ENCODE peak calls at places on chromosomes 7 and 10, in five cellular contexts. One of them, this sample, is unnamed.

GRCh38 chr10:10975647-10976046 is 42.0 kb upstream of the CELF2 start:
- DNase-seq in K562: no peak
- DNase-seq in SK-N-SH: no peak
- DNase-seq in H1: no peak
- DNase-seq in GM12878: no peak
- DNase-seq in this sample: no peak

GRCh38 chr7:151844080-151844827 is 32.7 kb downstream of the PRKAG2 start:
- DNase-seq in K562: no peak
- DNase-seq in SK-N-SH: no peak
- DNase-seq in H1: no peak
- DNase-seq in GM12878: no peak
- DNase-seq in this sample: no peak

GRCh38 chr7:110975476-110975875 is 115.5 kb upstream of the LRRN3 start:
- DNase-seq in K562: no peak
- DNase-seq in SK-N-SH: no peak
- DNase-seq in H1: no peak
- DNase-seq in GM12878: no peak
- DNase-seq in this sample: no peak

GRCh38 chr10:119651514-119652327 is 541 bp downstream of the BAG3 start:
- DNase-seq in K562: peak; percentile 27
- DNase-seq in SK-N-SH: no peak
- DNase-seq in H1: no peak
- DNase-seq in GM12878: no peak
- DNase-seq in this sample: no peak

GRCh38 chr10:4981722-4982471 is 18.7 kb downstream of the AKR1C1 start:
- DNase-seq in K562: peak; percentile 65
- DNase-seq in SK-N-SH: peak; percentile 12
- DNase-seq in H1: peak; percentile 19
- DNase-seq in GM12878: no peak
- DNase-seq in this sample: no peak

GRCh38 chr10:99708428-99709010 is 23.4 kb downstream of the COX15 start:
- DNase-seq in K562: peak; percentile 40
- DNase-seq in SK-N-SH: no peak
- DNase-seq in H1: no peak
- DNase-seq in GM12878: no peak
- DNase-seq in this sample: no peak

GRCh38 chr7:3027455-3027854 is 16.2 kb downstream of the CARD11 start:
- DNase-seq in K562: no peak
- DNase-seq in SK-N-SH: no peak
- DNase-seq in H1: no peak
- DNase-seq in GM12878: no peak
- DNase-seq in this sample: no peak

GRCh38 chr7:45874408-45875131 is 1.7 kb upstream of the CCDC201 start:
- DNase-seq in K562: no peak
- DNase-seq in SK-N-SH: no peak
- DNase-seq in H1: no peak
- DNase-seq in GM12878: no peak
- DNase-seq in this sample: no peak

GRCh38 chr10:72229261-72230251 is 13.5 kb upstream of the ASCC1 start:
- DNase-seq in K562: no peak
- DNase-seq in SK-N-SH: no peak
- DNase-seq in H1: no peak
- DNase-seq in GM12878: no peak
- DNase-seq in this sample: no peak

GRCh38 chr10:3659518-3659917 is 125.5 kb downstream of the KLF6 start:
- DNase-seq in K562: no peak
- DNase-seq in SK-N-SH: no peak
- DNase-seq in H1: no peak
- DNase-seq in GM12878: no peak
- DNase-seq in this sample: no peak

GRCh38 chr7:31114593-31115343 is 62.7 kb downstream of the ADCYAP1R1 start:
- DNase-seq in K562: no peak
- DNase-seq in SK-N-SH: no peak
- DNase-seq in H1: no peak
- DNase-seq in GM12878: no peak
- DNase-seq in this sample: no peak

GRCh38 chr7:20241491-20242261 is 24.5 kb upstream of the MACC1 start:
- DNase-seq in K562: no peak
- DNase-seq in SK-N-SH: no peak
- DNase-seq in H1: no peak
- DNase-seq in GM12878: peak; percentile 68
- DNase-seq in this sample: no peak

GRCh38 chr10:115948415-115948814 is 324.6 kb downstream of the GFRA1 start:
- DNase-seq in K562: no peak
- DNase-seq in SK-N-SH: no peak
- DNase-seq in H1: no peak
- DNase-seq in GM12878: no peak
- DNase-seq in this sample: no peak

GRCh38 chr10:87546221-87546620 is 41.5 kb downstream of the MINPP1 start:
- DNase-seq in K562: no peak
- DNase-seq in SK-N-SH: no peak
- DNase-seq in H1: no peak
- DNase-seq in GM12878: peak; percentile 17
- DNase-seq in this sample: peak; percentile 87

GRCh38 chr7:2510909-2511768 is 8.4 kb upstream of the LFNG start:
- DNase-seq in K562: peak; percentile 45
- DNase-seq in SK-N-SH: no peak
- DNase-seq in H1: no peak
- DNase-seq in GM12878: no peak
- DNase-seq in this sample: peak; percentile 65

GRCh38 chr7:54898659-54899340 is 120.0 kb upstream of the EGFR start:
- DNase-seq in K562: no peak
- DNase-seq in SK-N-SH: no peak
- DNase-seq in H1: no peak
- DNase-seq in GM12878: no peak
- DNase-seq in this sample: no peak

GRCh38 chr7:1268866-1269265 is 36.2 kb downstream of the UNCX start:
- DNase-seq in K562: no peak
- DNase-seq in SK-N-SH: no peak
- DNase-seq in H1: no peak
- DNase-seq in GM12878: no peak
- DNase-seq in this sample: no peak

GRCh38 chr7:97845622-97846203 is 26.5 kb downstream of the ASNS start:
- DNase-seq in K562: peak; percentile 19
- DNase-seq in SK-N-SH: peak; percentile 52
- DNase-seq in H1: no peak
- DNase-seq in GM12878: no peak
- DNase-seq in this sample: no peak

GRCh38 chr10:71569775-71570588 is 149.6 kb downstream of the C10orf105 start:
- DNase-seq in K562: peak; percentile 86
- DNase-seq in SK-N-SH: peak; percentile 86
- DNase-seq in H1: peak; percentile 59
- DNase-seq in GM12878: no peak
- DNase-seq in this sample: peak; percentile 69

GRCh38 chr7:132249591-132249971 is 326.7 kb downstream of the PLXNA4 start:
- DNase-seq in K562: peak; percentile 51
- DNase-seq in SK-N-SH: peak; percentile 40
- DNase-seq in H1: peak; percentile 44
- DNase-seq in GM12878: no peak
- DNase-seq in this sample: no peak

GRCh38 chr7:136517971-136518370 is 350.5 kb upstream of the CHRM2 start:
- DNase-seq in K562: no peak
- DNase-seq in SK-N-SH: no peak
- DNase-seq in H1: no peak
- DNase-seq in GM12878: no peak
- DNase-seq in this sample: no peak

GRCh38 chr10:86262671-86263165 is 103.9 kb downstream of the GRID1 start:
- DNase-seq in K562: no peak
- DNase-seq in SK-N-SH: no peak
- DNase-seq in H1: no peak
- DNase-seq in GM12878: no peak
- DNase-seq in this sample: no peak

GRCh38 chr10:132650611-132651250 is 113.1 kb downstream of the INPP5A start:
- DNase-seq in K562: no peak
- DNase-seq in SK-N-SH: no peak
- DNase-seq in H1: no peak
- DNase-seq in GM12878: no peak
- DNase-seq in this sample: no peak

GRCh38 chr10:123381271-123381670 is 227.1 kb downstream of the BUB3 start:
- DNase-seq in K562: no peak
- DNase-seq in SK-N-SH: no peak
- DNase-seq in H1: no peak
- DNase-seq in GM12878: no peak
- DNase-seq in this sample: no peak

GRCh38 chr10:3239066-3239919 is 66.7 kb upstream of the PITRM1 start:
- DNase-seq in K562: peak; percentile 57
- DNase-seq in SK-N-SH: peak; percentile 81
- DNase-seq in H1: peak; percentile 58
- DNase-seq in GM12878: no peak
- DNase-seq in this sample: no peak

GRCh38 chr7:155908385-155908784 is 96.1 kb upstream of the SHH start:
- DNase-seq in K562: no peak
- DNase-seq in SK-N-SH: no peak
- DNase-seq in H1: no peak
- DNase-seq in GM12878: no peak
- DNase-seq in this sample: no peak

GRCh38 chr7:120806669-120807068 is 51.3 kb downstream of the TSPAN12 start:
- DNase-seq in K562: no peak
- DNase-seq in SK-N-SH: no peak
- DNase-seq in H1: no peak
- DNase-seq in GM12878: no peak
- DNase-seq in this sample: no peak

GRCh38 chr10:12419279-12419847 is 70.0 kb downstream of the CAMK1D start:
- DNase-seq in K562: no peak
- DNase-seq in SK-N-SH: no peak
- DNase-seq in H1: no peak
- DNase-seq in GM12878: no peak
- DNase-seq in this sample: no peak

GRCh38 chr7:139758388-139758787 is 19.4 kb downstream of the HIPK2 start:
- DNase-seq in K562: no peak
- DNase-seq in SK-N-SH: no peak
- DNase-seq in H1: no peak
- DNase-seq in GM12878: no peak
- DNase-seq in this sample: no peak

GRCh38 chr10:112721080-112721698 is 228.9 kb upstream of the TCF7L2 start:
- DNase-seq in K562: peak; percentile 16
- DNase-seq in SK-N-SH: no peak
- DNase-seq in H1: no peak
- DNase-seq in GM12878: peak; percentile 21
- DNase-seq in this sample: no peak
- TF ChIP-seq GABPA in K562: no peak
- TF ChIP-seq GABPA in SK-N-SH: no peak
- TF ChIP-seq GABPA in H1: no peak
- TF ChIP-seq GABPA in GM12878: no peak
- TF ChIP-seq GABPA in this sample: no peak

GRCh38 chr7:129147723-129148122 is 3.2 kb downstream of the TSPAN33 start:
- DNase-seq in K562: no peak
- DNase-seq in SK-N-SH: no peak
- DNase-seq in H1: no peak
- DNase-seq in GM12878: no peak
- DNase-seq in this sample: no peak

GRCh38 chr7:129144095-129144833 is at the start of gene TSPAN33:
- DNase-seq in K562: peak; percentile 88
- DNase-seq in SK-N-SH: peak; percentile 99
- DNase-seq in H1: no peak
- DNase-seq in GM12878: no peak
- DNase-seq in this sample: peak; percentile 61

GRCh38 chr7:129143724-129144094 is 798 bp upstream of the TSPAN33 start:
- DNase-seq in K562: no peak
- DNase-seq in SK-N-SH: no peak
- DNase-seq in H1: no peak
- DNase-seq in GM12878: no peak
- DNase-seq in this sample: no peak

GRCh38 chr7:129146237-129146979 is 1.9 kb downstream of the TSPAN33 start:
- DNase-seq in K562: no peak
- DNase-seq in SK-N-SH: no peak
- DNase-seq in H1: no peak
- DNase-seq in GM12878: peak; percentile 88
- DNase-seq in this sample: no peak

DNA sequence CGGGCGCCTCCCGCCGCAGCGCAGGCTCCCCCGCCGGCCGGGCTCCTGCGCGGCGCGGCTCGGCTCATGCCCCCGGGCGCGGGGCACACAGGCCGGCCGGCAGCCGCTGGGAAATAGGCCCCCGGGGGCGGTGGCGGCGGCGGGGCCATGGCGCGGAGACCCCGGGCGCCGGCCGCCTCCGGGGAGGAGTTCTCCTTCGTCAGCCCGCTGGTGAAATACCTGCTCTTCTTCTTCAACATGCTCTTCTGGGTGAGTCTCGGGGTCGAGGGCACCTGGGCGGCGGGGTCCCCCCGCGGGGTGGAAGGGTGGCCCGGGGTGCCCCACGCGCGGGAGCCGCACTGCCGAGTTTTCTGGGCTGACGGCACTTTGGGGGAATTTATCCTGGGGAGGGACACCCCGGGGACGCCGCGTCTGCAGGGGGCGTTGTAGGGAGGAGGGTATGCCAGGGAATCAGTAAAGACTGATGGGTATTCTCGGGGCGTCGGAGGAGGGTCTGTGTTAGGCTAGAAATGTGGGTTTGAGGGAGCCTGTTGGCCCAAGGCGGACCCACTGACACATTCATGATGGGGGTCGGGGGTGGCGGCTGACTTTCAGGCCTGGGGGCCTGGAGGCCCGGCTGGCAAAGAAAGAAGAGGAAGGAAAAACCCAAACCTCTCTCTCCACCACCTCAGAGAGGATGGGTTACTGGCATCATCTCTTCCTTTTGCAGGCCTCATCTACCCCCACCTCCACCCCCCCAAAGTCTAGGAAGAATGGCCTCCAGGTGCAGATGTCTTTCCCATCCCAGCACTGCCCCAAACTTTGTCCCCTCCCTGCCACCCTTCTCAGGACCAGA is 544 bp downstream of the TSPAN33 start:
- DNase-seq in K562: no peak
- DNase-seq in SK-N-SH: no peak
- DNase-seq in H1: no peak
- DNase-seq in GM12878: no peak
- DNase-seq in this sample: no peak
- TF ChIP-seq CTCF in K562: peak; percentile 11
- TF ChIP-seq CTCF in SK-N-SH: peak; percentile 55
- TF ChIP-seq CTCF in H1: peak; percentile 23
- TF ChIP-seq CTCF in GM12878: peak; percentile 52
- TF ChIP-seq CTCF in this sample: peak; percentile 0

GRCh38 chr7:44374007-44374763 is 48.8 kb upstream of the CAMK2B start:
- DNase-seq in K562: no peak
- DNase-seq in SK-N-SH: no peak
- DNase-seq in H1: no peak
- DNase-seq in GM12878: no peak
- DNase-seq in this sample: no peak

GRCh38 chr7:44375236-44375699 is 49.9 kb upstream of the CAMK2B start:
- DNase-seq in K562: peak; percentile 42
- DNase-seq in SK-N-SH: peak; percentile 55
- DNase-seq in H1: no peak
- DNase-seq in GM12878: no peak
- DNase-seq in this sample: no peak

GRCh38 chr7:44375926-44376342 is 50.5 kb upstream of the CAMK2B start:
- DNase-seq in K562: no peak
- DNase-seq in SK-N-SH: no peak
- DNase-seq in H1: no peak
- DNase-seq in GM12878: no peak
- DNase-seq in this sample: no peak

GRCh38 chr7:44372560-44373417 is 47.4 kb upstream of the CAMK2B start:
- DNase-seq in K562: no peak
- DNase-seq in SK-N-SH: no peak
- DNase-seq in H1: no peak
- DNase-seq in GM12878: no peak
- DNase-seq in this sample: no peak

GRCh38 chr7:44373418-44373740 is 48.0 kb upstream of the CAMK2B start:
- DNase-seq in K562: no peak
- DNase-seq in SK-N-SH: no peak
- DNase-seq in H1: no peak
- DNase-seq in GM12878: no peak
- DNase-seq in this sample: no peak
- TF ChIP-seq GABPA in K562: no peak
- TF ChIP-seq GABPA in SK-N-SH: no peak
- TF ChIP-seq GABPA in H1: no peak
- TF ChIP-seq GABPA in GM12878: no peak
- TF ChIP-seq GABPA in this sample: no peak

GRCh38 chr10:45229823-45230222 is 85.6 kb downstream of the OR13A1 start:
- DNase-seq in K562: no peak
- DNase-seq in SK-N-SH: no peak
- DNase-seq in H1: no peak
- DNase-seq in GM12878: no peak
- DNase-seq in this sample: no peak
- TF ChIP-seq CTCF in K562: no peak
- TF ChIP-seq CTCF in SK-N-SH: no peak
- TF ChIP-seq CTCF in H1: no peak
- TF ChIP-seq CTCF in GM12878: no peak
- TF ChIP-seq CTCF in this sample: no peak